ENCODE peak calls at places on chromosomes 13 and 19, in six cellular contexts. One of them, this sample, is unnamed.

GRCh38 chr13:49436890-49437289 is 7.0 kb downstream of the CAB39L start:
- DNase-seq in body of pancreas: peak; percentile 17
- DNase-seq in prostate gland: peak; percentile 11
- DNase-seq in adrenal gland: peak; percentile 64
- DNase-seq in endodermal cell: no peak
- DNase-seq in left lung: no peak
- DNase-seq in this sample: no peak

GRCh38 chr19:1977116-1977515 is 36.1 kb downstream of the CSNK1G2 start:
- DNase-seq in body of pancreas: no peak
- DNase-seq in left lung: peak; percentile 48
- DNase-seq in adrenal gland: no peak
- DNase-seq in endodermal cell: no peak
- DNase-seq in prostate gland: no peak
- DNase-seq in this sample: no peak

GRCh38 chr19:11452814-11453335 is 17.4 kb downstream of the PRKCSH start:
- DNase-seq in body of pancreas: no peak
- DNase-seq in prostate gland: no peak
- DNase-seq in endodermal cell: peak; percentile 46
- DNase-seq in adrenal gland: no peak
- DNase-seq in left lung: no peak
- DNase-seq in this sample: no peak

GRCh38 chr13:98162935-98163334 is 14.1 kb downstream of the RNF113B start:
- DNase-seq in adrenal gland: no peak
- DNase-seq in prostate gland: no peak
- DNase-seq in body of pancreas: no peak
- DNase-seq in endodermal cell: no peak
- DNase-seq in left lung: no peak
- DNase-seq in this sample: no peak

GRCh38 chr19:46546194-46546896 is 50.7 kb upstream of the PNMA8B start:
- DNase-seq in body of pancreas: peak; percentile 86
- DNase-seq in left lung: no peak
- DNase-seq in endodermal cell: peak; percentile 86
- DNase-seq in prostate gland: peak; percentile 31
- DNase-seq in adrenal gland: peak; percentile 76
- DNase-seq in this sample: no peak

GRCh38 chr13:33348366-33348765 is 62.8 kb upstream of the STARD13 start:
- DNase-seq in endodermal cell: no peak
- DNase-seq in body of pancreas: no peak
- DNase-seq in left lung: no peak
- DNase-seq in prostate gland: no peak
- DNase-seq in adrenal gland: no peak
- DNase-seq in this sample: no peak

GRCh38 chr19:34985249-34986022 is 14.7 kb upstream of the GRAMD1A start:
- DNase-seq in left lung: no peak
- DNase-seq in endodermal cell: peak; percentile 63
- DNase-seq in adrenal gland: peak; percentile 53
- DNase-seq in body of pancreas: peak; percentile 71
- DNase-seq in prostate gland: peak; percentile 59
- DNase-seq in this sample: peak; percentile 29

GRCh38 chr13:61954092-61954491 is 538.4 kb upstream of the PCDH20 start:
- DNase-seq in body of pancreas: no peak
- DNase-seq in adrenal gland: no peak
- DNase-seq in prostate gland: no peak
- DNase-seq in left lung: no peak
- DNase-seq in endodermal cell: no peak
- DNase-seq in this sample: no peak

GRCh38 chr19:32519023-32519422 is 62.0 kb upstream of the PDCD5 start:
- DNase-seq in adrenal gland: no peak
- DNase-seq in body of pancreas: no peak
- DNase-seq in left lung: no peak
- DNase-seq in prostate gland: no peak
- DNase-seq in endodermal cell: no peak
- DNase-seq in this sample: no peak

GRCh38 chr19:53333071-53333465 is 481 bp upstream of the ZNF845 start:
- DNase-seq in prostate gland: peak; percentile 23
- DNase-seq in endodermal cell: peak; percentile 87
- DNase-seq in adrenal gland: peak; percentile 42
- DNase-seq in left lung: peak; percentile 85
- DNase-seq in body of pancreas: peak; percentile 53
- DNase-seq in this sample: peak; percentile 18

GRCh38 chr13:77868717-77869116 is 49.9 kb downstream of the EDNRB start:
- DNase-seq in body of pancreas: no peak
- DNase-seq in endodermal cell: no peak
- DNase-seq in prostate gland: no peak
- DNase-seq in left lung: no peak
- DNase-seq in adrenal gland: no peak
- DNase-seq in this sample: no peak

GRCh38 chr13:40445557-40445990 is 220.9 kb downstream of the FOXO1 start:
- DNase-seq in endodermal cell: no peak
- DNase-seq in left lung: no peak
- DNase-seq in adrenal gland: peak; percentile 38
- DNase-seq in body of pancreas: peak; percentile 85
- DNase-seq in prostate gland: no peak
- DNase-seq in this sample: no peak

GRCh38 chr19:50047686-50048085 is 21.9 kb downstream of the ZNF473 start:
- DNase-seq in adrenal gland: no peak
- DNase-seq in prostate gland: no peak
- DNase-seq in left lung: no peak
- DNase-seq in endodermal cell: no peak
- DNase-seq in body of pancreas: no peak
- DNase-seq in this sample: no peak

GRCh38 chr19:46115396-46116109 is 8.9 kb downstream of the IGFL3 start:
- DNase-seq in left lung: no peak
- DNase-seq in adrenal gland: no peak
- DNase-seq in prostate gland: no peak
- DNase-seq in body of pancreas: peak; percentile 14
- DNase-seq in endodermal cell: no peak
- DNase-seq in this sample: no peak

GRCh38 chr19:52527954-52528326 is 472 bp downstream of the ZNF808 start:
- DNase-seq in left lung: peak; percentile 76
- DNase-seq in body of pancreas: no peak
- DNase-seq in endodermal cell: peak; percentile 64
- DNase-seq in adrenal gland: peak; percentile 17
- DNase-seq in prostate gland: no peak
- DNase-seq in this sample: no peak

GRCh38 chr19:2609389-2610116 is 92.9 kb downstream of the GNG7 start:
- DNase-seq in prostate gland: no peak
- DNase-seq in endodermal cell: no peak
- DNase-seq in left lung: no peak
- DNase-seq in adrenal gland: no peak
- DNase-seq in body of pancreas: peak; percentile 1
- DNase-seq in this sample: no peak

GRCh38 chr19:56619131-56619530 is 23.8 kb upstream of the SMIM17 start:
- DNase-seq in prostate gland: no peak
- DNase-seq in adrenal gland: no peak
- DNase-seq in body of pancreas: no peak
- DNase-seq in left lung: no peak
- DNase-seq in endodermal cell: no peak
- DNase-seq in this sample: no peak

GRCh38 chr13:31765441-31765840 is 26.1 kb downstream of the RXFP2 start:
- DNase-seq in prostate gland: no peak
- DNase-seq in body of pancreas: no peak
- DNase-seq in endodermal cell: no peak
- DNase-seq in adrenal gland: no peak
- DNase-seq in left lung: no peak
- DNase-seq in this sample: no peak

GRCh38 chr19:10975374-10976036 is 14.7 kb downstream of the SMARCA4 start:
- DNase-seq in endodermal cell: no peak
- DNase-seq in prostate gland: no peak
- DNase-seq in left lung: no peak
- DNase-seq in adrenal gland: peak; percentile 50
- DNase-seq in body of pancreas: peak; percentile 30
- DNase-seq in this sample: no peak

GRCh38 chr19:55360902-55361301 is 2.2 kb downstream of the GARIN5B start:
- DNase-seq in body of pancreas: no peak
- DNase-seq in prostate gland: no peak
- DNase-seq in adrenal gland: no peak
- DNase-seq in endodermal cell: no peak
- DNase-seq in left lung: peak; percentile 67
- DNase-seq in this sample: no peak

GRCh38 chr13:113554333-113554700 is 30.2 kb upstream of the TFDP1 start:
- DNase-seq in adrenal gland: no peak
- DNase-seq in endodermal cell: peak; percentile 20
- DNase-seq in body of pancreas: no peak
- DNase-seq in left lung: peak; percentile 6
- DNase-seq in prostate gland: no peak
- DNase-seq in this sample: no peak

GRCh38 chr13:113552079-113552478 is 32.5 kb upstream of the TFDP1 start:
- DNase-seq in adrenal gland: no peak
- DNase-seq in left lung: peak; percentile 37
- DNase-seq in body of pancreas: no peak
- DNase-seq in prostate gland: no peak
- DNase-seq in endodermal cell: peak; percentile 32
- DNase-seq in this sample: no peak

GRCh38 chr13:113553541-113554332 is 30.8 kb upstream of the TFDP1 start:
- DNase-seq in endodermal cell: peak; percentile 72
- DNase-seq in prostate gland: no peak
- DNase-seq in left lung: peak; percentile 57
- DNase-seq in body of pancreas: no peak
- DNase-seq in adrenal gland: peak; percentile 12
- DNase-seq in this sample: no peak

GRCh38 chr13:113551081-113552000 is 33.2 kb upstream of the TFDP1 start:
- DNase-seq in adrenal gland: no peak
- DNase-seq in endodermal cell: peak; percentile 33
- DNase-seq in prostate gland: no peak
- DNase-seq in left lung: peak; percentile 24
- DNase-seq in body of pancreas: no peak
- DNase-seq in this sample: no peak

GRCh38 chr13:113552786-113553540 is 31.6 kb upstream of the TFDP1 start:
- DNase-seq in prostate gland: no peak
- DNase-seq in body of pancreas: no peak
- DNase-seq in left lung: peak; percentile 65
- DNase-seq in adrenal gland: no peak
- DNase-seq in endodermal cell: peak; percentile 44
- DNase-seq in this sample: no peak
- H3K27ac ChIP-seq in prostate gland: no peak overlapping the region
- H3K27ac ChIP-seq in body of pancreas: no peak overlapping the region
- H3K27ac ChIP-seq in left lung: no peak overlapping the region
- H3K27ac ChIP-seq in adrenal gland: no peak overlapping the region
- H3K27ac ChIP-seq in endodermal cell: no peak overlapping the region
- H3K27ac ChIP-seq in this sample: no peak overlapping the region

GRCh38 chr19:15612342-15612741 is 2.7 kb upstream of the CYP4F8 start:
- DNase-seq in body of pancreas: no peak
- DNase-seq in left lung: no peak
- DNase-seq in endodermal cell: no peak
- DNase-seq in prostate gland: no peak
- DNase-seq in adrenal gland: no peak
- DNase-seq in this sample: no peak

GRCh38 chr19:15615526-15615925 is 508 bp downstream of the CYP4F8 start:
- DNase-seq in adrenal gland: no peak
- DNase-seq in endodermal cell: no peak
- DNase-seq in prostate gland: no peak
- DNase-seq in body of pancreas: no peak
- DNase-seq in left lung: no peak
- DNase-seq in this sample: no peak

GRCh38 chr19:15614507-15615379 is at the start of gene CYP4F8:
- DNase-seq in body of pancreas: peak; percentile 43
- DNase-seq in left lung: no peak
- DNase-seq in endodermal cell: no peak
- DNase-seq in prostate gland: no peak
- DNase-seq in adrenal gland: no peak
- DNase-seq in this sample: no peak

GRCh38 chr19:15616183-15616582 is 1.2 kb downstream of the CYP4F8 start:
- DNase-seq in endodermal cell: no peak
- DNase-seq in left lung: no peak
- DNase-seq in body of pancreas: no peak
- DNase-seq in adrenal gland: no peak
- DNase-seq in prostate gland: no peak
- DNase-seq in this sample: no peak

DNA sequence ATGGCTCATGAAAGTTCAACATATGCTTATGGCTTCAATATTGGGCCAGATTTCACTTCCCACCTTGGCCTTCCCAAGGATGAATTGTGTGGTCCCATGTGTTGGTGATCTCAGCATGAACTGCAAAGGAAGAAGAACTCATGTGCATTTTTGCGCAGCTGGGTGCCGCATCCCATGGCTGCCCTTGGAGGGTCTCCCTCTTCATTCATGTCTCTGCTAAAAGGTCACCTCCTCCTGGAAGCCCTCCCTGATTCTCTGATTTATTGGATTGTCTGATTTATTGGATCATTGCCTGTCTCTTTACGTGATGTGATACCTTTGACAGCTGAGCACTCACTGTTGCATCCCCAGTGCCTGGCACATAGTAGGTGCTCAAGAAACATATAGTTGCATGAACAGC is 1.7 kb upstream of the CYP4F8 start:
- DNase-seq in adrenal gland: no peak
- DNase-seq in body of pancreas: no peak
- DNase-seq in endodermal cell: no peak
- DNase-seq in left lung: no peak
- DNase-seq in prostate gland: no peak
- DNase-seq in this sample: no peak
- TF ChIP-seq CTCF in adrenal gland: no peak
- TF ChIP-seq CTCF in body of pancreas: no peak
- TF ChIP-seq CTCF in endodermal cell: no peak
- TF ChIP-seq CTCF in left lung: no peak
- TF ChIP-seq CTCF in prostate gland: no peak
- TF ChIP-seq CTCF in this sample: no peak

GRCh38 chr13:45243072-45243471 is 42.2 kb upstream of the KCTD4 start:
- DNase-seq in prostate gland: no peak
- DNase-seq in endodermal cell: no peak
- DNase-seq in body of pancreas: no peak
- DNase-seq in left lung: no peak
- DNase-seq in adrenal gland: no peak
- DNase-seq in this sample: no peak

GRCh38 chr13:45238945-45239795 is 38.3 kb upstream of the KCTD4 start:
- DNase-seq in adrenal gland: no peak
- DNase-seq in prostate gland: no peak
- DNase-seq in body of pancreas: no peak
- DNase-seq in left lung: no peak
- DNase-seq in endodermal cell: no peak
- DNase-seq in this sample: no peak

GRCh38 chr13:45242070-45242469 is 41.2 kb upstream of the KCTD4 start:
- DNase-seq in left lung: no peak
- DNase-seq in endodermal cell: no peak
- DNase-seq in prostate gland: peak; percentile 9
- DNase-seq in body of pancreas: peak; percentile 47
- DNase-seq in adrenal gland: peak; percentile 31
- DNase-seq in this sample: no peak

GRCh38 chr13:45242524-45242923 is 41.7 kb upstream of the KCTD4 start:
- DNase-seq in left lung: no peak
- DNase-seq in adrenal gland: no peak
- DNase-seq in body of pancreas: no peak
- DNase-seq in endodermal cell: no peak
- DNase-seq in prostate gland: no peak
- DNase-seq in this sample: no peak
- H3K27ac ChIP-seq in left lung: no peak overlapping the region
- H3K27ac ChIP-seq in adrenal gland: no peak overlapping the region
- H3K27ac ChIP-seq in body of pancreas: no peak overlapping the region
- H3K27ac ChIP-seq in endodermal cell: no peak overlapping the region
- H3K27ac ChIP-seq in prostate gland: no peak overlapping the region
- H3K27ac ChIP-seq in this sample: no peak overlapping the region

DNA sequence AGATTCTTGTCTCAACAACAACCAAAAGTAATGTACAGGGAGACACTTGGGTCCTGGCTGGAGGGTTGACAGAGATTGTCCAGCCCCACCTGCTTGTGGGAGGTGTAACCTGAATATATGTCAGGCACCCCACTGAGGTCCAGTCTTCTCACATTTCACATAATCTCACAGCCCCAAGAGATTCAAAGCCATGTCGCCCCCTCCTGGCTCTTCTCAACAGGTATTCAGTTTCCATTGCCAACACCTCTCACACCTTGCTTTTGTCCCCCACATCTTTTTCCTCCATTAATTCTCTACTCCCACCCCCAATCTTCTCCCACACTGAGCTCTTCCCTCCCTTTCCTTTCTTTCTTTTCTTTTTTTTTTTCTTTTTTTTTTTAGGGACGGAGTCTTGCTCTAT is 11.2 kb downstream of the UNC13A start:
- DNase-seq in body of pancreas: no peak
- DNase-seq in prostate gland: no peak
- DNase-seq in left lung: no peak
- DNase-seq in endodermal cell: no peak
- DNase-seq in adrenal gland: no peak
- DNase-seq in this sample: no peak
- TF ChIP-seq CTCF in body of pancreas: no peak
- TF ChIP-seq CTCF in prostate gland: no peak
- TF ChIP-seq CTCF in left lung: no peak
- TF ChIP-seq CTCF in endodermal cell: peak; percentile 60
- TF ChIP-seq CTCF in adrenal gland: peak; percentile 13
- TF ChIP-seq CTCF in this sample: no peak